ENCODE peak calls at places on chromosome 15, in six cellular contexts. I is hepatocyte, Q is body of pancreas, V is thoracic aorta, O is tibial artery, S is H7. R is an unnamed sample.
A peak's percentile ranks its signal among the peaks of the same experiment; 100 is the strongest.

GRCh38 chr15:84669726-84670125 is 11.7 kb upstream of the NMB start:
- DNase-seq in I (no peak), Q (no peak), V (no peak), O (no peak), S (no peak), R (no peak)

GRCh38 chr15:87528873-87529272 is 727.7 kb downstream of the NTRK3 start:
- DNase-seq in I (no peak), Q (no peak), V (no peak), O (no peak), S (no peak), R (no peak)

GRCh38 chr15:48966595-48967301 is 3.0 kb upstream of the SHC4 start:
- DNase-seq in I (no peak), Q (no peak), V (no peak), O (no peak), S (no peak), R (no peak)

GRCh38 chr15:31208804-31209203 is 107.3 kb upstream of the TRPM1 start:
- DNase-seq in I (no peak), Q (no peak), V (no peak), O (no peak), S (no peak), R (no peak)

GRCh38 chr15:79412429-79412828 is 19.7 kb upstream of the MINAR1 start:
- DNase-seq in I (no peak), Q (no peak), V (no peak), O (no peak), S (no peak), R (no peak)

GRCh38 chr15:96121521-96121920 is 209.0 kb upstream of the NR2F2 start:
- DNase-seq in I (no peak), Q (no peak), V (no peak), O (peak; percentile 24), S (no peak), R (no peak)

GRCh38 chr15:71397377-71397776 is 282.1 kb downstream of the THSD4 start:
- DNase-seq in I (no peak), Q (no peak), V (no peak), O (no peak), S (no peak), R (no peak)

GRCh38 chr15:39593071-39594055 is 12.5 kb downstream of the THBS1 start:
- DNase-seq in I (no peak), Q (no peak), V (no peak), O (no peak), S (no peak), R (no peak)

GRCh38 chr15:52337198-52337853 is 41.7 kb upstream of the MYO5C start:
- DNase-seq in I (no peak), Q (no peak), V (no peak), O (no peak), S (peak; percentile 21), R (no peak)

GRCh38 chr15:97317163-97317562 is 643.3 kb upstream of the ARRDC4 start:
- DNase-seq in I (no peak), Q (no peak), V (no peak), O (no peak), S (no peak), R (no peak)

DNA sequence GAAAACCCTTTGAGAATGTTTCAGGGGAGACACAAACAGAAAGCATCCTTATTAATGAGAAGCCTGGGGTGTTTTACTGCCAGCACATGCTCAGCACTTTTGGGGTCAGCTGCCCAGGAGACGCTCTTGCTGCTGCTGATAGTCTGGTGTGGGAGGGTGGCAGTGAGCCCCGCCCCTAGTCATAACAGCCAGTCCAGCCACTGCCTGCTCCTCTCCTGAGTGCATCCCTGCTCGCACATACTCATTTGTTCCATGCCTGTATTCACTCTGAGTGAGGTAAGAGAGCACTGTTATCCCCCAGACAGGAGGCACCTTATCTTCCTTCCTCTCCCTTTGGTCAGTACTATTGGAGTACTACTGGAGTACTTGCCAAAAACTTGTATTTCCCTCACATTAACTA is 101.3 kb downstream of the ETFA start:
- DNase-seq in I (no peak), Q (no peak), V (no peak), O (no peak), S (no peak), R (no peak)
- H3K36me3 ChIP-seq in I (no peaks in the 10 kb centered on the region), Q (no peaks in the 10 kb centered on the region), V (peaks cover 37% of the 10 kb centered on the region), O (peaks cover 57% of the 10 kb centered on the region), S (no peaks in the 10 kb centered on the region), R (no peaks in the 10 kb centered on the region)

GRCh38 chr15:91007266-91007665 is 12.9 kb upstream of the PRC1 start:
- DNase-seq in I (no peak), Q (peak; percentile 3), V (no peak), O (no peak), S (no peak), R (no peak)
- H3K36me3 ChIP-seq in I (no peaks in the 10 kb centered on the region), Q (peaks cover 5% of the 10 kb centered on the region), V (peaks cover 69% of the 10 kb centered on the region), O (peaks cover 95% of the 10 kb centered on the region), S (peaks cover 19% of the 10 kb centered on the region), R (peaks cover 20% of the 10 kb centered on the region)

DNA sequence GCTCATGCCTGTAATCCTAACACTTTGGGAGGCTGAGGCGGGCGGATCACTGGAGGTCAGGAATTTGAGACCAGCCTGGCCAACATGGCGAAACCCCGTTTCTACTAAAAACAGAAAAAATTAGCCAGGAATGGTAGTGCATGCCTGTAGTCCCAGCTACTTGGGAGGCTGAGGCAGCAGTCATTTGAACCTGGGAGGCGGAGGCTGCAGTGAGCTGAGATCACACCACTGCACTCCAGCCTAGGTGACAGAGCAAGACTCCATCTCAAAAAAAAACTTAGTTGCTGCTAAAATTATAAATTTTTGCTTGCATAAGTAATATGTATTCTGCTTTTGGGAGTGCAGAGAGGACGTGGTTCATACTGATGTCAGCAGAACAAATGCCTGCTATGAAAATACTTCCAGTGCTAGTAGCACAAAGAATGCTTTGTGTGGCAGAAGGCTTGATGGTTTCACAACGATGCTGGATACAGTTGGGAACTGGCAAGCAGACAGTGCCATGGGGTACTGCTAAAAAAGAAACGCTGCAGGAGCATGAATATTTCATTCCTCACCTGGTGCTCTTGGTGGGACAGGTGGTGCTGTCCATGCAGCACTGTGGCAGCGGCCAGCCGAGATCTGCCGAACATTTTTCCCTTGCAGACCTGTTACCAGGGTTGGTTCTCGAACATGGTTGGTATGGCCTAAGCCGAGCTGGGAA is 31.1 kb downstream of the FBXL22 start:
- DNase-seq in I (no peak), Q (no peak), V (no peak), O (no peak), S (no peak), R (peak; percentile 57)
- H3K36me3 ChIP-seq in I (no peaks in the 10 kb centered on the region), Q (no peaks in the 10 kb centered on the region), V (peaks cover 64% of the 10 kb centered on the region), O (peaks cover 85% of the 10 kb centered on the region), S (peaks cover 2% of the 10 kb centered on the region), R (peaks cover 3% of the 10 kb centered on the region)

GRCh38 chr15:22912256-22912655 is 67.9 kb downstream of the CYFIP1 start:
- DNase-seq in I (no peak), Q (no peak), V (no peak), O (no peak), S (no peak), R (no peak)
- H3K36me3 ChIP-seq in I (no peaks in the 10 kb centered on the region), Q (peaks cover 4% of the 10 kb centered on the region), V (peaks cover 82% of the 10 kb centered on the region), O (peaks cover 97% of the 10 kb centered on the region), S (peaks cover 13% of the 10 kb centered on the region), R (peaks cover 34% of the 10 kb centered on the region)

GRCh38 chr15:98965597-98965996 is 42.0 kb downstream of the PGPEP1L start:
- DNase-seq in I (no peak), Q (no peak), V (no peak), O (no peak), S (no peak), R (no peak)

GRCh38 chr15:98960555-98961050 is 47.0 kb downstream of the PGPEP1L start:
- DNase-seq in I (no peak), Q (no peak), V (no peak), O (no peak), S (no peak), R (no peak)

GRCh38 chr15:98964461-98965454 is 42.8 kb downstream of the PGPEP1L start:
- DNase-seq in I (no peak), Q (no peak), V (no peak), O (no peak), S (no peak), R (no peak)

GRCh38 chr15:98966036-98966787 is 41.4 kb downstream of the PGPEP1L start:
- DNase-seq in I (no peak), Q (no peak), V (no peak), O (no peak), S (no peak), R (no peak)

DNA sequence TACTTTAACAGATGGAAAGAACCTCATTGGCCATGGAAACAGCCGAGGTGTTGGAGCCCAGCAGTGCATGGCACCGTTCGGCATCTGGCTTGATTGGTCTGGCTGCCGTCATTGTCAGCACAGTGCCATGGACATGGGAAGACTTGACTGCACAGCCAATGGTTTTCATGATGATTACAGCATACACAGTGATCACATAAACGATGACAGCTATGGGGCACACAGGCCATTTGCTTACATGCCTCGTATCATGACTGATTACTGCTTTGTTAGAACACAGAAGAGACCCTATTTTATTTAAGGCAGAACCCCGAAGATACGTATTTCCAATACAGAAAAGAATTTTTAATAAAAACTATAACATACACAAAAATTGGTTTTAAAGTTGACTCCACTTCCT is 44.1 kb downstream of the PGPEP1L start:
- DNase-seq in I (no peak), Q (no peak), V (no peak), O (no peak), S (no peak), R (no peak)
- H3K36me3 ChIP-seq in I (no peaks in the 10 kb centered on the region), Q (no peaks in the 10 kb centered on the region), V (peaks cover 27% of the 10 kb centered on the region), O (peaks cover 43% of the 10 kb centered on the region), S (peaks cover 27% of the 10 kb centered on the region), R (peaks cover 8% of the 10 kb centered on the region)

DNA sequence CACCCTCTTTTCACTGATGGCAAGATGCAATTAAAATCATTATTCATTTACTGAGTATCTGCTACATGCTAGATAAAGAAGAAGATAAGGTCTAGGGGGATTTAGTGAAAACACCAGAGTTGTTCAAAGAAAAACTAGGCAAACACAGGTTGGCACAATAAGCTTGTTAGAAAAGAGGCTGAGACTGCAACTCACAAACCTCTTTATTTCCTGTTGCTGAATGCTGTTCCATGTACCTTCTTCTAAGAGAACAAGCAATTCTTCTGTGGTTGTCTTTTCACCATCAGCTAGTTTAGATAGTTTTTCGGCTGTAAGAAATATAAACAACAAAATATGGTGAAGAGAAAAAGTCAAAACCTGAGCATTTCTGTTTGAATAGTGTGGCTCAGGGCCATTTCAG is 61.1 kb downstream of the EIF3J start:
- DNase-seq in I (no peak), Q (no peak), V (no peak), O (no peak), S (no peak), R (no peak)
- H3K36me3 ChIP-seq in I (no peaks in the 10 kb centered on the region), Q (no peaks in the 10 kb centered on the region), V (peaks cover 32% of the 10 kb centered on the region), O (peaks cover 63% of the 10 kb centered on the region), S (peaks cover 11% of the 10 kb centered on the region), R (no peaks in the 10 kb centered on the region)

GRCh38 chr15:68126415-68126814 is 72.3 kb downstream of the PIAS1 start:
- DNase-seq in I (no peak), Q (no peak), V (no peak), O (no peak), S (no peak), R (no peak)
- H3K36me3 ChIP-seq in I (no peaks in the 10 kb centered on the region), Q (no peaks in the 10 kb centered on the region), V (no peaks in the 10 kb centered on the region), O (no peaks in the 10 kb centered on the region), S (no peaks in the 10 kb centered on the region), R (no peaks in the 10 kb centered on the region)

DNA sequence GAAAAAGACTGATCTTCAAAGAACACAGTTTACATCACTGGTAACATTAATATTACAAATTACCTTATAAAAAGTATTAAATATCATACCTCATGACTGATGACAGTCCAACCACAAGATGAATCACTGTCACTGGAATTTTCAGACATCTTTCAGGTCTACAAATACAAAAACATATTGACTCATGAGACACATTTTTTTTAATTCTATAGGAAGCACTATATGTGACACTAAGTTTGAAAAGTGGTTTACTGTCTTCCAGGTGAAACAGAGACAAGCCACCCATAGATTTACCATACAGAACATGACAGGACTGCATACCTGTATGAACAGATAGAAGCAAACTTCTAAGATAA is 18.9 kb downstream of the CCPG1 start:
- DNase-seq in I (no peak), Q (no peak), V (no peak), O (no peak), S (no peak), R (no peak)
- H3K36me3 ChIP-seq in I (no peaks in the 10 kb centered on the region), Q (peaks cover 7% of the 10 kb centered on the region), V (peaks cover 11% of the 10 kb centered on the region), O (peaks cover 23% of the 10 kb centered on the region), S (no peaks in the 10 kb centered on the region), R (peaks cover 6% of the 10 kb centered on the region)

GRCh38 chr15:63686352-63686751 is 89.2 kb downstream of the FBXL22 start:
- DNase-seq in I (no peak), Q (no peak), V (no peak), O (no peak), S (no peak), R (no peak)
- H3K36me3 ChIP-seq in I (no peaks in the 10 kb centered on the region), Q (no peaks in the 10 kb centered on the region), V (peaks cover 35% of the 10 kb centered on the region), O (peaks cover 88% of the 10 kb centered on the region), S (peaks cover 2% of the 10 kb centered on the region), R (peaks cover 9% of the 10 kb centered on the region)